ENCODE peak calls at places on chromosomes 12 and 14, in nine cellular contexts. P, T, K, N, H, F, V, U and B are unnamed samples.

GRCh38 chr12:27754795-27755194 is 25.2 kb upstream of the KLHL42 start:
- DNase-seq in P (no peak), T (no peak), K (no peak), N (peak; percentile 56), H (no peak), F (no peak), V (no peak), U (no peak), B (no peak)

GRCh38 chr14:49497725-49498348 is 88.3 kb downstream of the RPS29 start:
- DNase-seq in P (no peak), T (peak; percentile 33), K (no peak), N (no peak), H (peak; percentile 78), F (no peak), V (no peak), U (peak; percentile 52), B (no peak)

GRCh38 chr12:130706311-130706710 is 9.8 kb downstream of the RIMBP2 start:
- DNase-seq in P (no peak), T (no peak), K (peak; percentile 10), N (no peak), H (no peak), F (no peak), V (peak; percentile 72), U (no peak), B (no peak)

GRCh38 chr14:79708991-79709390 is 502.3 kb downstream of the DIO2 start:
- DNase-seq in P (no peak), T (no peak), K (no peak), N (no peak), H (no peak), F (no peak), V (no peak), U (no peak), B (no peak)

GRCh38 chr14:104357689-104358527 is 219.5 kb downstream of the KIF26A start:
- DNase-seq in P (no peak), T (no peak), K (peak; percentile 10), N (no peak), H (no peak), F (peak; percentile 56), V (peak; percentile 74), U (peak; percentile 29), B (no peak)

GRCh38 chr12:116434155-116435065 is 124.8 kb upstream of the MAP1LC3B2 start:
- DNase-seq in P (peak; percentile 38), T (peak; percentile 38), K (peak; percentile 75), N (peak; percentile 77), H (peak; percentile 59), F (peak; percentile 95), V (peak; percentile 92), U (peak; percentile 87), B (peak; percentile 80)

GRCh38 chr14:102986810-102987579 is 64.5 kb downstream of the AMN start:
- DNase-seq in P (no peak), T (no peak), K (no peak), N (no peak), H (peak; percentile 57), F (no peak), V (no peak), U (no peak), B (no peak)

GRCh38 chr12:116920939-116921338 is 10.2 kb downstream of the FBXW8 start:
- DNase-seq in P (no peak), T (no peak), K (no peak), N (no peak), H (no peak), F (no peak), V (no peak), U (no peak), B (no peak)

GRCh38 chr12:131188131-131189050 is 234.7 kb downstream of the ADGRD1 start:
- DNase-seq in P (no peak), T (no peak), K (no peak), N (no peak), H (no peak), F (no peak), V (no peak), U (no peak), B (no peak)

GRCh38 chr12:87661770-87662402 is 367.3 kb downstream of the C12orf50 start:
- DNase-seq in P (no peak), T (no peak), K (no peak), N (no peak), H (no peak), F (no peak), V (no peak), U (no peak), B (no peak)

GRCh38 chr12:122291431-122291830 is 25.1 kb upstream of the VPS33A start:
- DNase-seq in P (no peak), T (no peak), K (no peak), N (no peak), H (no peak), F (no peak), V (no peak), U (no peak), B (no peak)

GRCh38 chr12:54195736-54196347 is 7.1 kb upstream of the SMUG1 start:
- DNase-seq in P (no peak), T (peak; percentile 73), K (no peak), N (no peak), H (peak; percentile 39), F (no peak), V (no peak), U (peak; percentile 54), B (no peak)

GRCh38 chr12:52837341-52837741 is 3.2 kb upstream of the KRT79 start:
- DNase-seq in P (no peak), T (no peak), K (no peak), N (no peak), H (peak; percentile 23), F (no peak), V (no peak), U (no peak), B (no peak)

GRCh38 chr12:28937196-28937595 is 211.9 kb upstream of the FAR2 start:
- DNase-seq in P (no peak), T (no peak), K (no peak), N (no peak), H (peak; percentile 35), F (no peak), V (no peak), U (no peak), B (no peak)

GRCh38 chr12:81332054-81332453 is 254.2 kb downstream of the ACSS3 start:
- DNase-seq in P (no peak), T (no peak), K (no peak), N (no peak), H (no peak), F (no peak), V (no peak), U (no peak), B (no peak)

GRCh38 chr14:50012644-50013043 is 103.7 kb downstream of the VCPKMT start:
- DNase-seq in P (no peak), T (no peak), K (no peak), N (no peak), H (no peak), F (no peak), V (no peak), U (no peak), B (no peak)

DNA sequence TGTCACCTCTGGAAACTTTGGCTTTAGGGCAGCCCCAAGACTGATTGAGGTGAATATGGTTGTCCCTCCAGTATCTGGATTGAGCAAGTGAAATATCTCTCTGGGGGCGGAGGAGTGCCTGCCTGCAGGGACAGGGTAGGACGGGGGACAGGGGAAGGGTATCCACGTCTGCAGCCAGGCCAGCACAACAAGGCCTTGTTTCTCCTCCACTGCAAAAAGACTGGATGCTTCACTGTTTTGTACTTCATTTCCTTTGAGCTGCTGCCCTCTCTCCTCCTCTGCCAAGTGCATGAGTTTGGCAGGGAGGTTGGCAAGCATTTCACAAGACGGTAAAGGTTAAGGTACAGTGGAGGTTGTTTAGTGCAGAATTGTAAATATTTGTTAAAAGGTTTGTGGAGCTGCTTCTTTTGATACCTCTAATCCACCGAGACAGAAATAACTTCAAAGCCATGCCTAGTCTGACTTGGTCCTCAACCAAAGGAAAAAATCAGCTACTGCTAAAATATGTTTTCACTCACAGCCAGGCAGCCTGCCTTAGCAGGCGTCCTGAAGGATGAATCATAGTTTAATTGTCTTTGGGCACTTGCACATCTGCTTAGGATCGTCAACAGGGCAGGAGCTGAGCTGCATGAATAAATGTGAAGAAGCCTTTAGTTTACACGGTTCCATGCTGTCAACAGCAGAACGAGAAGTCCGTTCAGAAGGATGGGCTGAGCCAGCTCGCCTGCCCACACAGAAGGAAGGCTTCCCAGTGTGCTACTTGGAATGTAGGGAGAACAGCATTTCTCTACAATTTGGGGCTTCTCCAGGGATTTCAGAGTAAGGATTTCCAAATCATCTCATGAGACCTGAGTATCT is 269.7 kb downstream of the TTC6 start:
- DNase-seq in P (no peak), T (no peak), K (peak; percentile 68), N (peak; percentile 12), H (no peak), F (peak; percentile 74), V (no peak), U (no peak), B (no peak)
- H3K27ac ChIP-seq in P (no peak overlapping the region), T (no peak overlapping the region), K (no peak overlapping the region), N (peak overlapping the region; percentile 57), H (no peak overlapping the region), F (peak overlapping the region; percentile 37), V (no peak overlapping the region), U (no peak overlapping the region), B (no peak overlapping the region)

GRCh38 chr12:107450541-107450940 is 235.1 kb upstream of the PWP1 start:
- DNase-seq in P (no peak), T (no peak), K (no peak), N (no peak), H (no peak), F (no peak), V (no peak), U (no peak), B (no peak)
- TF ChIP-seq POLR2AphosphoS5 in P (no peak), T (no peak), K (no peak), N (no peak), H (no peak), F (no peak), V (no peak), U (no peak), B (no peak)

DNA sequence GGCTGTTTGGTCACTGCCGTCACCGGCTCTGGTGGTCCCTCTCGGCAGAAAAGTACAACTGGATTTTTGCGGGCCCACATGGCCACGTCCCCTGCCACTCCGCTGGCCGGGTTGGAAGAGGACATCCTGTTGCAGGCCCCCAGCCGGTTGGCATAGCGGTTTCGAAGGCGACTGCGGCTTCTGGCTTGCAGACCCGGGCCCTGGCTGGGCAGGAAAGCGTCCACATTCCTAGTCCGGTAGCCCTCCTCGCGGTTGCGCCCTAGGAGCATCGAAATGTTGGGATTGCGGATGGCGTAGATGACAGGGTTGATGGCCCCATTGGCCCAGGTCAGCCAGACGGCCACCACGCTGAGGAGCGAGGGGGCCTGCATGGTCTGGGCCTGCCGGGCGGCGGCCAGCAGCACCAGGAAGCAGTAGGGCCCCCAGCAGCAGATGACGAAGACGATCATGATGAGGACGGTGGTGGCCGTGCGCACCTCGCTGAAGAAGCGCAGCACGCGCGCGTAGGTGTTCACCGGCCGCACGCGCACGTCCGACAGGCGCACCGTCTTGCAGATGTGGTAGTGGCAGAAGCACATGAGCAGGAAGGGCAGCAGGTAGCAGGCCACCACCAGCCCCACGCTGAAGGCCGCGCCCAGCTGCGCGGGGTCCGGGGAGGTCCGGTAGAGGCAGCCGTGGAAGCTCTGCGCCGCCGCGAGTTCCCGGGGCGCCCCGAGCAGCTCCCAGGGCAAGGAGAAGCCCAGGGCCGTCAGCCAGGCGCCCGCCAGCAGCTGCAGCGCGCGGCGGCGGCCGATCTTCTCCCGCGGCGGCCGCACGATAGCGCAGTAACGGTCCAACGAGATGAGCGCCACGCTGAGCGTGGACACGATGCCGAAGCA is 1.2 kb downstream of the GPR135 start:
- DNase-seq in P (no peak), T (no peak), K (no peak), N (peak; percentile 17), H (no peak), F (peak; percentile 68), V (no peak), U (peak; percentile 80), B (no peak)
- H3K4me3 ChIP-seq in P (peak overlapping the region; percentile 53), T (no peak overlapping the region), K (peak overlapping the region; percentile 55), N (peak overlapping the region; percentile 66), H (peak overlapping the region; percentile 29), F (peak overlapping the region; percentile 72), V (peak overlapping the region; percentile 78), U (peak overlapping the region; percentile 51), B (peak overlapping the region; percentile 67)

GRCh38 chr12:3882396-3882795 is 9.2 kb upstream of the PARP11 start:
- DNase-seq in P (no peak), T (no peak), K (no peak), N (no peak), H (no peak), F (no peak), V (no peak), U (no peak), B (no peak)
- H3K27ac ChIP-seq in P (no peak overlapping the region), T (no peak overlapping the region), K (no peak overlapping the region), N (no peak overlapping the region), H (no peak overlapping the region), F (no peak overlapping the region), V (no peak overlapping the region), U (no peak overlapping the region), B (no peak overlapping the region)